ENCODE peak calls at places on chromosomes 11 and 22, in five cellular contexts. D, H, F, G and Y are unnamed samples.

GRCh38 chr11:17410606-17411379 is 22.3 kb upstream of the KCNJ11 start:
- DNase-seq in H (no peak), D (no peak), G (peak), F (no peak), Y (no peak)

GRCh38 chr22:50665738-50666137 is 6.9 kb upstream of the SHANK3 start:
- DNase-seq in G (no peak), H (no peak), F (no peak), D (no peak), Y (no peak)

GRCh38 chr11:62930157-62930556 is 9.0 kb upstream of the CHRM1 start:
- DNase-seq in D (no peak), F (no peak), G (no peak), H (no peak), Y (no peak)

GRCh38 chr11:75602916-75603315 is 40.9 kb downstream of the SERPINH1 start:
- DNase-seq in G (no peak), D (no peak), F (no peak), H (no peak), Y (peak)

GRCh38 chr11:110182886-110183285 is 89.7 kb downstream of the ZC3H12C start:
- DNase-seq in F (no peak), D (no peak), H (no peak), G (no peak), Y (no peak)

GRCh38 chr22:36736701-36737320 is 33.3 kb upstream of the CACNG2 start:
- DNase-seq in H (no peak), F (no peak), D (no peak), G (no peak), Y (no peak)

GRCh38 chr11:68009391-68010000 is 631 bp upstream of the ALDH3B1 start:
- DNase-seq in D (no peak), F (no peak), H (no peak), G (no peak), Y (no peak)

GRCh38 chr11:118684187-118684586 is 4.7 kb upstream of the TREH start:
- DNase-seq in D (no peak), F (no peak), G (no peak), H (no peak), Y (no peak)

GRCh38 chr11:126467471-126467870 is 112.0 kb downstream of the ST3GAL4 start:
- DNase-seq in F (no peak), D (no peak), G (no peak), H (no peak), Y (no peak)

GRCh38 chr11:45263773-45264172 is 22.4 kb downstream of the SYT13 start:
- DNase-seq in G (no peak), H (no peak), F (no peak), D (no peak), Y (no peak)

GRCh38 chr22:21867528-21868266 is at the start of gene MAPK1:
- DNase-seq in F (peak), G (peak), D (peak), H (peak), Y (peak)

GRCh38 chr11:11839718-11840117 is 2.1 kb upstream of the USP47 start:
- DNase-seq in H (no peak), F (no peak), D (no peak), G (no peak), Y (no peak)

GRCh38 chr11:73172992-73173656 is 31.0 kb upstream of the FCHSD2 start:
- DNase-seq in D (no peak), H (no peak), G (no peak), F (no peak), Y (no peak)

GRCh38 chr11:72668645-72669347 is 5.4 kb downstream of the PDE2A start:
- DNase-seq in F (no peak), G (no peak), H (no peak), D (no peak), Y (no peak)